ENCODE peak calls at places on chromosomes 16 and 17, in four cellular contexts. L, C, I and J are unnamed samples.

GRCh38 chr17:60513014-60513413 is 13.0 kb downstream of the APPBP2 start:
- DNase-seq in L (no peak), C (no peak), I (no peak), J (no peak)

GRCh38 chr16:49755291-49755611 is 100.7 kb downstream of the ZNF423 start:
- DNase-seq in L (no peak), C (no peak), I (no peak), J (no peak)

GRCh38 chr16:13997933-13998332 is 73.2 kb upstream of the MRTFB start:
- DNase-seq in L (no peak), C (no peak), I (no peak), J (no peak)

GRCh38 chr16:22006636-22007035 is 1.3 kb upstream of the MOSMO start:
- DNase-seq in L (no peak), C (no peak), I (no peak), J (no peak)

GRCh38 chr16:69709456-69710084 is 16.8 kb downstream of the NQO1 start:
- DNase-seq in L (no peak), C (no peak), I (no peak), J (no peak)

GRCh38 chr17:78935419-78936323 is 10.5 kb upstream of the TIMP2 start:
- DNase-seq in L (no peak), C (no peak), I (no peak), J (no peak)

GRCh38 chr16:54453863-54454262 is 167.3 kb upstream of the IRX3 start:
- DNase-seq in L (no peak), C (no peak), I (no peak), J (no peak)

GRCh38 chr16:13068912-13069583 is 167.7 kb downstream of the SHISA9 start:
- DNase-seq in L (no peak), C (no peak), I (no peak), J (no peak)

GRCh38 chr17:72267601-72268000 is 146.8 kb downstream of the SOX9 start:
- DNase-seq in L (no peak), C (no peak), I (no peak), J (no peak)

GRCh38 chr17:81513669-81514484 is 1.3 kb upstream of the ACTG1 start:
- DNase-seq in L (no peak), C (no peak), I (peak; percentile 83), J (no peak)

GRCh38 chr17:45052052-45052772 is 780 bp upstream of the DCAKD start:
- DNase-seq in L (peak; percentile 39), C (peak; percentile 15), I (peak; percentile 55), J (peak; percentile 15)

GRCh38 chr17:60077672-60078519 is 825 bp downstream of the HEATR6 start:
- DNase-seq in L (no peak), C (no peak), I (no peak), J (no peak)

GRCh38 chr17:82235775-82236141 is 6.9 kb downstream of the SLC16A3 start:
- DNase-seq in L (no peak), C (no peak), I (no peak), J (no peak)

GRCh38 chr17:65741690-65742089 is 180.2 kb upstream of the AXIN2 start:
- DNase-seq in L (no peak), C (no peak), I (no peak), J (no peak)
- H3K9me3 ChIP-seq in L (no peaks in the 10 kb centered on the region), C (no peaks in the 10 kb centered on the region), I (peaks cover 5% of the 10 kb centered on the region), J (no peaks in the 10 kb centered on the region)

DNA sequence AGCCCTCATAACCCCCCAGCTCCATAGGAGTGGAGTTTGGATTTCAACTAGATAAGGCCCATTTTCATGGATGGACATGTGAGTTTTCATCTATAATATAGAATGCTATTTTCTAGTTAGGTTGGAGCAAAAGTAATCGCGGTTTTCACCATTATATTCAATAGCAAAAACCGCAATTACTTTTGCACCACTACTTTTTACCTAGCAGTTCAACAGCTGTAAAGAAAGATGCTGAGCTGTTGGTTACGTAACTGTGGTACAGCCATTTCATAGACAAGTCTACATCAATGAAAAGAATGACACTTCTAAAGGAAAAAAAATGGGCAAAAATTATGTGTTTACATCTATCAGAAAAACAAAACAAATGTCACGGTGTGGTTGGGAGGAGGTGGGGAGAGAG is 507.7 kb downstream of the MAF start:
- DNase-seq in L (no peak), C (no peak), I (no peak), J (no peak)
- H3K9me3 ChIP-seq in L (no peaks in the 10 kb centered on the region), C (no peaks in the 10 kb centered on the region), I (no peaks in the 10 kb centered on the region), J (no peaks in the 10 kb centered on the region)

GRCh38 chr17:16551878-16552636 is 16.9 kb downstream of the ZNF287 start:
- DNase-seq in L (no peak), C (no peak), I (no peak), J (no peak)

DNA sequence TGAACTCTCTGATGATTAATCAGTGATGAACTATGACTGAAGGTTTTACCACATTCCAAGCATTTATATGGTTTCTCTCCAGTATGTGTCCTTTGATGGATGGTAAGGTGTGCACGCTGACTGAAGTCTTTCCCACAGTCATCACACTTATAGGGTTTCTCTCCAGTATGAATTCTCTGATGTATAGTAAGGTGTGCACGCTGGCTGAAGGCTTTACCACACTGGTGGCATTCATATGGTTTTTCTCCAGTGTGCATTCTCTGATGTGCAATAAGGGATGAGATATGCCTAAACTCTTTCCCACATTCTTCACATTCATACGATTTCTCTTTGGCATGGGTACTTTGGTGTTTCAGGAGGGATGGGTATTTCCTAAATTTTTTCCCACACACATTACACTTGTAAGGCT is 16.4 kb downstream of the ZNF287 start:
- DNase-seq in L (no peak), C (no peak), I (no peak), J (no peak)
- H3K9me3 ChIP-seq in L (peaks cover 93% of the 10 kb centered on the region), C (peaks cover 45% of the 10 kb centered on the region), I (peaks cover 96% of the 10 kb centered on the region), J (peaks cover 46% of the 10 kb centered on the region)

GRCh38 chr16:35908942-35909341 is 2449.5 kb downstream of the TP53TG3F start:
- DNase-seq in L (no peak), C (no peak), I (no peak), J (no peak)
- H3K9me3 ChIP-seq in L (no peaks in the 10 kb centered on the region), C (peaks cover 8% of the 10 kb centered on the region), I (peaks cover 3% of the 10 kb centered on the region), J (no peaks in the 10 kb centered on the region)

GRCh38 chr16:26263406-26263805 is 571.6 kb downstream of the HS3ST4 start:
- DNase-seq in L (no peak), C (no peak), I (no peak), J (no peak)
- H3K9me3 ChIP-seq in L (no peaks in the 10 kb centered on the region), C (no peaks in the 10 kb centered on the region), I (no peaks in the 10 kb centered on the region), J (no peaks in the 10 kb centered on the region)

DNA sequence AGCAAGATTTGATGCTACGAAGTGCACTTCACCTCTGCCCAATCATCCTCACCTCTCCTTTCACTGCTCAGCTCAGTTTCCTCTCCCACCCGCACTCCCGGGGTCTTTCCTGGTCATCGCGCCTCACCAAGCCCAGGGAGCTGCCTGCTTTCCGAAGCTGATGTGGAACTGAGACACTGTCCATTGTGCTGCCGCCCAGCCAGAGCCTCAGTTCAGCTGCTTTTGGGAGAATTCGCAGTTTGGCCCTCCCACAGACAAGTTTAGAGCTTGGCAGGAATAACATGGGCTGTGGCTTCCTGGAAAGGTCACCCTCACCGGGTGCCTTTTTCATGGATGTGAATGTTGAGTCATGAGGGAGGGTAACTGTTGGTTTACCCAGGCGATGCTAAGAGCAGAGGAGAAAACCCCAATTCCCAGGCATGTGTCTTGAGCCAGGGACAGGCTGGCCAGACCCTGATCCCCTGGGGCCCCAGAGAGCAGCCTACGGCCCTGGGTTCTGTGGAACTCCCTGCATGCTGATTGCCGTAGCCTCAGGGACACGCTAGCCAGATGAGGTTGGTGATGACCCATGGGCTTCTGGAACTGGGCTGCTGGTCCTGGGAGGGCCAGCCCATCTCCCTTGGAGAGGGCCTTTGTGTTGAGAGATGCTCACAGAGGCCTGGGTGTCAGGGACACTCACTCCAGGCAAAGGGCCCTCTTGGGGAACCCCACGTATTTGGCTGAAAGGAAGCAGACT is 1687.5 kb downstream of the TP53TG3F start:
- DNase-seq in L (no peak), C (no peak), I (peak; percentile 22), J (no peak)
- H3K9me3 ChIP-seq in L (peaks cover 30% of the 10 kb centered on the region), C (no peaks in the 10 kb centered on the region), I (peaks cover 7% of the 10 kb centered on the region), J (no peaks in the 10 kb centered on the region)

GRCh38 chr16:85537795-85538401 is 75.2 kb upstream of the GSE1 start:
- DNase-seq in L (no peak), C (no peak), I (no peak), J (no peak)

GRCh38 chr16:85537331-85537788 is 75.8 kb upstream of the GSE1 start:
- DNase-seq in L (no peak), C (no peak), I (no peak), J (no peak)

GRCh38 chr16:85535352-85536072 is 77.6 kb upstream of the GSE1 start:
- DNase-seq in L (no peak), C (no peak), I (no peak), J (no peak)

GRCh38 chr16:85536073-85536410 is 77.1 kb upstream of the GSE1 start:
- DNase-seq in L (no peak), C (no peak), I (peak; percentile 69), J (no peak)

DNA sequence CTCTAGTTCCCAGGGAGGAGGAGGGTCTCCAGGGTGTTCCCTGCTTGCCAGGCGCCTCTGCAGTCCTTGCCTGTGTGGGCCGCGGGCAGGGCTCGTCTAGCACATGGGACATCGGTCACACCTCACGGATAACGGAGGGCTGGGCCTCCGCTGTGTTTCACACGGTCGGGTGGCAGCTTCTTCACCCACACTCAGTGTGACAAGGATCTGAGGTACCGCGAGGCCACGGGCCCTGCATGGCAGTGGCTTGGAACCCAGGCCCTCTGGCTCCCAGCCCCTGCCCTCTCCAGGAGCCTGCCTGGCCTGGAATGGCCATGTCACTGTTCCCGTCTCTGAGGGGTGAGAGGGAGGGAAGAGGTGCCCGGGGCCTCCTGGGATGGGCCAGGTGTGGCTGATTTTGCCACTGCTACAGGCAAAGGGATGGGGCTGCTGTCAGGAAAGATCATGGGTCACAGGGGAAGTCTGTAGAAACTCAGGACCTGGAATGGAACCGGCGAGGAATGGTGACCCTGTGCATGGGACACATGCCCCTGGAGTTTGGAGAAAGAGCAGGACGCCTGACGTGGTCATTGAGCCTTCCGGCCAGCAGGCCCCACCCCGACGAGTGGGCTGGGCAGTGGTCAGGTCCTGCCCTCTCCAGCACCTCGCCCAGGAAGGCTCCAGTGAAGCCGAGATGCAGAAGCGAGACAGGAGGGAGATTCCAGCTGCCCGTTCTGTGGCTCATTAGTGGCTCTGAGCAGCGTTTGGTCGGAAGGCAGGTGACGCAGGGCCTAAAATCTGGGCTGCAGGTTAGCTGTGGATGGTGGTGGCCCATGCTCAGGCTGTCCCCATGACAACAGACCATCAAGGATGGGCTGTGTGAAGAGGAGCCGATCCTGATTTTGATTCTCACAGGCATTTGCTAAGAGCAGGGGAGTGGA is 76.5 kb upstream of the GSE1 start:
- DNase-seq in L (no peak), C (no peak), I (no peak), J (no peak)
- H3K9me3 ChIP-seq in L (peaks cover 8% of the 10 kb centered on the region), C (no peaks in the 10 kb centered on the region), I (peaks cover 5% of the 10 kb centered on the region), J (no peaks in the 10 kb centered on the region)

GRCh38 chr16:35142809-35143192 is 1683.4 kb downstream of the TP53TG3F start:
- DNase-seq in L (no peak), C (no peak), I (no peak), J (no peak)
- H3K9me3 ChIP-seq in L (peaks cover 12% of the 10 kb centered on the region), C (no peaks in the 10 kb centered on the region), I (peaks cover 7% of the 10 kb centered on the region), J (no peaks in the 10 kb centered on the region)

DNA sequence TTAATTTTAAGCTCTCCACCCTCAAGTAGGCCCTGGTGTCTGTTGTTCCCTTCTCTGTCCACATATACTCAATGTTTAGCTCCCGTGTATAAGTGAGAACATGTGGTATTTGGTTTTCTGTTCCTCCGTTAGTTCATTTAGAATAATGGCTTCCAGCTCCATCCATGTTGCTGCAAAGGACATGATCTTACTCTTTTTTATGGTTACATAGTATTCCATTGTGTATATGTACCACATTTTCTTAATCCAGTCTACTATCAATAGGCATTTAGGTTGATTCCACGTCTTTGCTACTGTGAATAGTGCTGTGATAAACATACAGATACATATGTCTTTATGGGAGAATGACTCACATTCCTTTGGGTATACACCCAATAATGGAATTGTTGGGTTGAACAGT is 111.4 kb upstream of the NACA2 start:
- DNase-seq in L (no peak), C (no peak), I (no peak), J (no peak)
- H3K9me3 ChIP-seq in L (peaks cover 40% of the 10 kb centered on the region), C (peaks cover 18% of the 10 kb centered on the region), I (peaks cover 46% of the 10 kb centered on the region), J (peaks cover 9% of the 10 kb centered on the region)